ENCODE peak calls at places on chromosome 14, in eight cellular contexts. I, H, F, C, S, G, X and R are unnamed samples.

GRCh38 chr14:84782902-84783301 is 747.0 kb upstream of the FLRT2 start:
- DNase-seq in I (no peak), H (no peak), F (no peak), C (no peak), S (no peak), G (no peak), X (no peak), R (no peak)

GRCh38 chr14:78202178-78202577 is 32.0 kb downstream of the NRXN3 start:
- DNase-seq in I (no peak), H (no peak), F (no peak), C (no peak), S (no peak), G (no peak), X (no peak), R (no peak)

GRCh38 chr14:100212476-100213333 is 26.2 kb upstream of the YY1 start:
- DNase-seq in I (no peak), H (peak), F (no peak), C (no peak), S (no peak), G (no peak), X (peak), R (no peak)

GRCh38 chr14:67111031-67111430 is 78.2 kb upstream of the GARIN2 start:
- DNase-seq in I (no peak), H (no peak), F (no peak), C (no peak), S (no peak), G (no peak), X (no peak), R (no peak)

GRCh38 chr14:76257842-76258397 is 106.2 kb downstream of the GPATCH2L start:
- DNase-seq in I (no peak), H (no peak), F (no peak), C (no peak), S (no peak), G (no peak), X (no peak), R (no peak)

GRCh38 chr14:73935666-73936065 is 14.2 kb downstream of the FAM161B start:
- DNase-seq in I (no peak), H (peak), F (peak), C (no peak), S (no peak), G (no peak), X (no peak), R (no peak)

GRCh38 chr14:85401396-85401795 is 128.5 kb upstream of the FLRT2 start:
- DNase-seq in I (no peak), H (no peak), F (no peak), C (no peak), S (no peak), G (no peak), X (no peak), R (no peak)

GRCh38 chr14:59424707-59425106 is 40.5 kb downstream of the GPR135 start:
- DNase-seq in I (no peak), H (no peak), F (no peak), C (no peak), S (peak), G (no peak), X (peak), R (peak)

GRCh38 chr14:100302616-100303015 is 3.6 kb downstream of the SLC25A29 start:
- DNase-seq in I (no peak), H (no peak), F (no peak), C (no peak), S (no peak), G (no peak), X (peak), R (peak)

GRCh38 chr14:102209224-102209966 is 69.7 kb downstream of the WDR20 start:
- DNase-seq in I (no peak), H (no peak), F (peak), C (no peak), S (peak), G (no peak), X (peak), R (no peak)

GRCh38 chr14:50778757-50779483 is 52.0 kb downstream of the NIN start:
- DNase-seq in I (no peak), H (no peak), F (no peak), C (no peak), S (no peak), G (no peak), X (no peak), R (no peak)

GRCh38 chr14:68401855-68402254 is 391.0 kb downstream of the ZFP36L1 start:
- DNase-seq in I (no peak), H (no peak), F (no peak), C (no peak), S (no peak), G (no peak), X (no peak), R (no peak)

GRCh38 chr14:55120466-55121144 is 8.4 kb upstream of the LGALS3 start:
- DNase-seq in I (no peak), H (peak), F (peak), C (no peak), S (no peak), G (no peak), X (no peak), R (no peak)

GRCh38 chr14:68734231-68734732 is 58.6 kb downstream of the ZFP36L1 start:
- DNase-seq in I (no peak), H (no peak), F (peak), C (no peak), S (no peak), G (no peak), X (no peak), R (no peak)

GRCh38 chr14:73786632-73786941 is 65.0 kb upstream of the PTGR2 start:
- DNase-seq in I (no peak), H (no peak), F (peak), C (no peak), S (no peak), G (no peak), X (peak), R (peak)